ENCODE peak calls at places on chromosomes 11 and 22, in ten cellular contexts. Z is coronary artery; B is GM10248; A is nephron progenitor cell; Q is kidney epithelial cell; N is CD4-positive, alpha-beta T cell; J is cardiac muscle cell; G is RWPE1; K is cardiac fibroblast; O is brain microvascular endothelial cell. L is an unnamed sample.

GRCh38 chr11:118705796-118706545 is 26.5 kb upstream of the TREH start:
- DNase-seq in A (no peak), B (no peak), Q (no peak), K (no peak), N (no peak), G (no peak), J (no peak), O (no peak), Z (no peak), L (no peak)

GRCh38 chr11:115919341-115920086 is 415.3 kb upstream of the CADM1 start:
- DNase-seq in B (peak), Z (no peak), O (no peak), G (no peak), Q (peak), K (peak), N (no peak), A (no peak), J (no peak), L (peak)

GRCh38 chr11:34830648-34831047 is 85.5 kb downstream of the APIP start:
- DNase-seq in A (no peak), Q (no peak), J (no peak), Z (no peak), K (peak), G (no peak), B (no peak), O (no peak), N (no peak), L (no peak)

GRCh38 chr11:115696472-115697011 is 192.3 kb upstream of the CADM1 start:
- DNase-seq in N (no peak), J (no peak), O (no peak), Q (no peak), Z (no peak), K (no peak), A (no peak), B (no peak), G (no peak), L (no peak)

GRCh38 chr11:71197096-71197495 is 55.3 kb downstream of the SHANK2 start:
- DNase-seq in J (no peak), O (no peak), G (no peak), Q (no peak), N (no peak), B (no peak), K (no peak), Z (no peak), A (no peak), L (no peak)

GRCh38 chr22:33038131-33038772 is 19.9 kb downstream of the SYN3 start:
- DNase-seq in Q (no peak), O (peak), N (no peak), B (no peak), K (no peak), Z (no peak), J (no peak), A (no peak), G (no peak), L (no peak)

GRCh38 chr11:5712507-5712906 is 22.9 kb downstream of the TRIM22 start:
- DNase-seq in B (no peak), O (no peak), G (peak), Z (no peak), K (peak), Q (no peak), N (no peak), J (no peak), A (no peak), L (no peak)

GRCh38 chr11:14672635-14673034 is 29.0 kb downstream of the PDE3B start:
- DNase-seq in A (no peak), Z (no peak), K (peak), G (peak), B (no peak), Q (no peak), O (no peak), N (no peak), J (no peak), L (no peak)

GRCh38 chr11:68835749-68836148 is 6.0 kb downstream of the CPT1A start:
- DNase-seq in G (no peak), K (no peak), B (no peak), Q (no peak), Z (no peak), O (no peak), N (no peak), J (no peak), A (no peak), L (no peak)

GRCh38 chr11:109106201-109106906 is 315.6 kb upstream of the C11orf87 start:
- DNase-seq in O (no peak), B (no peak), G (no peak), Q (no peak), A (no peak), N (no peak), Z (no peak), K (no peak), J (no peak), L (no peak)

GRCh38 chr11:70407814-70408213 is 9.5 kb downstream of the CTTN start:
- DNase-seq in K (no peak), A (no peak), Q (no peak), B (no peak), Z (no peak), J (no peak), G (no peak), N (no peak), O (no peak), L (no peak)

GRCh38 chr11:124071622-124071948 is 30.5 kb upstream of the OR10G7 start:
- DNase-seq in K (no peak), G (no peak), Z (no peak), N (no peak), A (no peak), O (no peak), B (no peak), Q (no peak), J (no peak), L (no peak)
- TF ChIP-seq CTCF in K (no peak), G (no peak), Z (peak), N (peak), A (no peak), O (no peak), B (no peak), Q (no peak), J (no peak), L (no peak)

GRCh38 chr11:60763692-60764369 is 7.2 kb downstream of the MS4A15 start:
- DNase-seq in Q (no peak), G (no peak), B (no peak), A (no peak), K (no peak), N (peak), O (no peak), J (no peak), Z (peak), L (no peak)
- TF ChIP-seq CTCF in Q (no peak), G (no peak), B (no peak), A (no peak), K (no peak), N (no peak), O (no peak), J (no peak), Z (no peak), L (no peak)

GRCh38 chr22:40478456-40479125 is 108.2 kb downstream of the SGSM3 start:
- DNase-seq in N (no peak), A (no peak), J (no peak), O (no peak), K (no peak), G (no peak), Q (no peak), Z (no peak), B (no peak), L (no peak)

GRCh38 chr22:40480996-40481395 is 110.6 kb downstream of the SGSM3 start:
- DNase-seq in N (no peak), B (no peak), K (no peak), Z (no peak), A (no peak), Q (no peak), O (no peak), G (no peak), J (no peak), L (no peak)

GRCh38 chr22:40477683-40478348 is 107.4 kb downstream of the SGSM3 start:
- DNase-seq in J (no peak), G (no peak), K (no peak), Z (no peak), Q (no peak), O (no peak), B (no peak), N (no peak), A (no peak), L (no peak)

GRCh38 chr22:40479887-40480538 is 109.6 kb downstream of the SGSM3 start:
- DNase-seq in N (no peak), G (no peak), K (peak), Z (no peak), B (no peak), O (no peak), J (no peak), Q (no peak), A (no peak), L (no peak)

DNA sequence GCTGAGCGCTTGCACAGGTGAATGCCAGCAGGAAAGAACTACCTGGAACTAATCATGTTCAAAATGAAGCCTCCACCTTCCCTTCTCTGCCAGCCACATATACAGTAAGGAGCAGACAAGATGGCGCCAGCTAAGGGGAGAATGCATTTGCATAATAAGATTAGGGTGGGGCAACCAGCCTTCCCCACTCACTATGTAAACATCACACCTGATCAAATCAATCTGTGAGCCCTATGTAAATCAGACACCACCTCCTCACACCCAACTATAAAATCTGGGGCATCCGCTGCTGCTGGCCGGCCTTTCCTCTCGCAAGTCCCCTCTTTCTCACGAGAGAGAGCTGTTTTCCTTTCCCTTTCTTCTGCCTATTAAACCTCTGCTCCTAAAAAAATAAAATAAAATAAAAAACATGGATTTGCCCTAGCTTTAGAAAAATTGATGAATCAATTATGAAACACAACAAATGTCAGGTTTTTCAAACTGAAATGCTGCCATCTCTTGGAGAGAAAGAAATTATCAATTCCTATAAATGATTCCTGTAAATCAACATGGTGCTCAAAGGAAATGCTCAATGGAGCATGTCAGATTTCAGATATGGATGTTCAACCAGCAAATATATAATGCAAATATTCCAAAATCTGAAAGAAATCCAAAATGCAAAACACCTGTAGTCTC is 108.9 kb downstream of the SGSM3 start:
- DNase-seq in Q (no peak), O (no peak), N (no peak), K (no peak), A (no peak), J (no peak), G (no peak), Z (no peak), B (no peak), L (no peak)
- TF ChIP-seq CTCF in Q (no peak), O (no peak), N (peak), K (no peak), A (no peak), J (no peak), G (no peak), Z (no peak), B (no peak), L (no peak)

DNA sequence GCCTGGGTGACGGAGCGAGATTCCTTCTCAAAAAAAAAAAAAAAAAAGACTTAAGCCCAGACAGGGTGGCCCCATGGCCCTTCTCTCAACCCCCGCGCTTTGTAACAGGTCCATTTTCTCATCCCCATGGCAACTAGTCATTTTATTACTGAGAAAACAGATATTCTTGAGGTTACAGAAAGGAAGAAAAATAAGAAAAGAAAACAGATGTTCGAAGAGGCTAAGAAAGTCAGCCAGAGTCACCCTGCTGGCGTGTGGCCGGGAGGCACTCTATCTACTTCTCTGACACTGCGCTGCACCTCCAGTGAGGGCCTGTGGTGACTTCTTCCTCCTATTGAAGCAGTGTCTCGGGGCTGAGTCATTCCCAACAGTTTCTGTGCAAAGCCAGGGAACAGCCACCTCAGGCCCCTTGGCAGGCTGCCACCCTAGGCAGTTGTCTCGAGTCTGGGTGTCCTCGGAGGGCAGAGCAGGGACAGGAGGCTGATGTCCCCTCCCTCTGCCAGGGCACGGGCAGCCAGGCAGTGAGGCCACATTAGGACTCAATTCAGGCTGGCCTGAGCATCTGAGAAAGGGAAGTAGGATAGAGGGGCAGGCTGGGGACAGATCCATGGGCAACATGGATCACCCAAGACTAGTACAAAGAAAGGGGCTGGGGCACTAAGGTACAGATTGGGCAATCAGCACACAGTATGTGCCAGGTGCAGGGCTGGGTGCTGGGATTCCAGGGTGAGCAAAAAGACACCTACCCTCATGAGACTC is 16.4 kb upstream of the SYVN1 start:
- DNase-seq in Q (peak), Z (peak), A (no peak), K (peak), G (peak), N (no peak), J (no peak), B (peak), O (peak), L (no peak)
- TF ChIP-seq CTCF in Q (no peak), Z (no peak), A (no peak), K (no peak), G (no peak), N (no peak), J (no peak), B (no peak), O (peak), L (no peak)

GRCh38 chr22:48089601-48090331 is 1327.3 kb downstream of the TBC1D22A start:
- DNase-seq in A (peak), B (no peak), G (no peak), J (no peak), O (peak), N (no peak), Z (peak), Q (no peak), K (peak), L (no peak)

GRCh38 chr22:48090332-48090672 is 1327.9 kb downstream of the TBC1D22A start:
- DNase-seq in Q (no peak), B (no peak), K (no peak), N (no peak), G (no peak), O (no peak), J (no peak), A (no peak), Z (no peak), L (no peak)

GRCh38 chr22:48088226-48088625 is 1325.8 kb downstream of the TBC1D22A start:
- DNase-seq in Z (no peak), N (no peak), A (no peak), G (no peak), J (no peak), O (no peak), B (no peak), Q (no peak), K (no peak), L (no peak)

GRCh38 chr22:48091060-48091650 is 1328.7 kb downstream of the TBC1D22A start:
- DNase-seq in Z (no peak), G (no peak), Q (no peak), O (no peak), B (no peak), N (no peak), K (no peak), A (no peak), J (no peak), L (no peak)

DNA sequence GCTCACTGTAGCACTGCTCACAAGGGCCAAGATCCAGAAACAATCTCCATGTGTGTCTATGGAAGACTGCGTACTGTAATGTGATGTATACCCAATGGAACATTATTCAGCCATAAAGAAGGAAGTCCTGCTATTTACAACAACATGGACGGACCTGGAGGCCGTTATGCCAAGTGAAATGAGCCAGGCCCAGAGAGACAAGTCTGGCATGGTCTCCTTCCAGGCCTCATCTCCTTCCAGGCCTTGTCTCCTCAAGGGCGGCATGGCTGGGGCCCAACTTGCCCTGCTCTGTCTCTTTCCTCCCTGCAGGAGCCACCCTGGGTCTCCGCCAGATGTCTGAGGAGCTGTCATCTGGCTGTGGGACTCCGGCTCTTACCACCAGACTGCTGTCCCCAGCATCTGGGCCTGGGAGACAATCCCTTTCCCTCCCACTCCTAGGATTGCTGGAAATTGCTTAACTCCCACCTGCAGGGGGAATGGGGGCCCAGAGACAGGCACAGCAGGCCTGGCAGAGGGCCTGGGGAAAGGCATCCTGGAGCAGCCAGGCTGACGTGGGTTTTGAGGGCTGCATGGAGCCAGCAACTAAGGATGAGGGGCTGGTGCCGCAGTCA is 1326.6 kb downstream of the TBC1D22A start:
- DNase-seq in K (no peak), B (no peak), G (no peak), Q (no peak), A (no peak), O (no peak), N (no peak), Z (no peak), J (no peak), L (no peak)
- TF ChIP-seq CTCF in K (no peak), B (no peak), G (no peak), Q (no peak), A (no peak), O (no peak), N (no peak), Z (no peak), J (no peak), L (no peak)